ENCODE peak calls at places on chromosomes 1 and 21, in five cellular contexts. S, L, A, M and W are unnamed samples.

GRCh38 chr1:33093004-33093403 is 12.1 kb downstream of the AZIN2 start:
- DNase-seq in S (no peak), L (peak; percentile 42), A (no peak), M (no peak), W (no peak)

GRCh38 chr1:183550915-183551314 is 39.3 kb downstream of the NCF2 start:
- DNase-seq in S (no peak), L (no peak), A (no peak), M (no peak), W (no peak)

GRCh38 chr1:176567190-176567794 is 104.3 kb downstream of the PAPPA2 start:
- DNase-seq in S (no peak), L (no peak), A (no peak), M (no peak), W (no peak)

GRCh38 chr1:160428655-160429054 is 28.3 kb downstream of the VANGL2 start:
- DNase-seq in S (peak; percentile 51), L (peak; percentile 74), A (peak; percentile 81), M (no peak), W (peak; percentile 16)

GRCh38 chr1:57063427-57063826 is 97.6 kb upstream of the C8B start:
- DNase-seq in S (no peak), L (no peak), A (no peak), M (no peak), W (no peak)

GRCh38 chr21:32483293-32483595 is 70.7 kb downstream of the EVA1C start:
- DNase-seq in S (no peak), L (no peak), A (no peak), M (no peak), W (no peak)

GRCh38 chr1:156754219-156754618 is 2.7 kb upstream of the HDGF start:
- DNase-seq in S (no peak), L (no peak), A (no peak), M (no peak), W (no peak)

GRCh38 chr1:179021873-179022272 is 3.8 kb upstream of the FAM20B start:
- DNase-seq in S (peak; percentile 35), L (no peak), A (no peak), M (peak; percentile 18), W (no peak)

GRCh38 chr1:34129630-34130029 is 35.4 kb downstream of the CSMD2 start:
- DNase-seq in S (peak; percentile 32), L (no peak), A (no peak), M (no peak), W (no peak)

GRCh38 chr21:36613064-36613463 is 85.9 kb upstream of the SIM2 start:
- DNase-seq in S (no peak), L (no peak), A (no peak), M (peak; percentile 49), W (no peak)

GRCh38 chr1:53481456-53481855 is 22.3 kb downstream of the DMRTB1 start:
- DNase-seq in S (no peak), L (no peak), A (no peak), M (no peak), W (no peak)

GRCh38 chr1:200365897-200366426 is 43.9 kb downstream of the ZNF281 start:
- DNase-seq in S (no peak), L (no peak), A (no peak), M (no peak), W (no peak)

GRCh38 chr1:156258859-156259258 is 11.0 kb upstream of the PAQR6 start:
- DNase-seq in S (no peak), L (no peak), A (no peak), M (no peak), W (no peak)

GRCh38 chr1:1021010-1021845 is 1.3 kb downstream of the AGRN start:
- DNase-seq in S (peak; percentile 75), L (peak; percentile 89), A (no peak), M (no peak), W (no peak)

GRCh38 chr1:202247837-202248795 is 54.5 kb downstream of the LGR6 start:
- DNase-seq in S (no peak), L (no peak), A (no peak), M (no peak), W (no peak)

GRCh38 chr1:229342902-229343587 is at the start of gene CCSAP:
- DNase-seq in S (no peak), L (peak; percentile 78), A (no peak), M (peak; percentile 19), W (no peak)

GRCh38 chr1:37391181-37391949 is 83.0 kb upstream of the ZC3H12A start:
- DNase-seq in S (peak; percentile 57), L (peak; percentile 26), A (no peak), M (no peak), W (no peak)

GRCh38 chr1:226438007-226438406 is 30.1 kb upstream of the PARP1 start:
- DNase-seq in S (no peak), L (no peak), A (no peak), M (peak; percentile 10), W (peak; percentile 32)

GRCh38 chr1:214912127-214912526 is 170.4 kb upstream of the KCNK2 start:
- DNase-seq in S (no peak), L (no peak), A (no peak), M (no peak), W (no peak)

GRCh38 chr21:33650230-33650629 is 7.9 kb downstream of the ITSN1 start:
- DNase-seq in S (no peak), L (no peak), A (no peak), M (no peak), W (no peak)

GRCh38 chr1:56585985-56586384 is 6.6 kb upstream of the PLPP3 start:
- DNase-seq in S (no peak), L (no peak), A (no peak), M (no peak), W (no peak)

GRCh38 chr1:30452925-30453324 is 270.5 kb downstream of the MATN1 start:
- DNase-seq in S (no peak), L (no peak), A (no peak), M (no peak), W (no peak)

GRCh38 chr21:32414579-32415358 is 2.3 kb downstream of the EVA1C start:
- DNase-seq in S (peak; percentile 42), L (peak; percentile 22), A (no peak), M (no peak), W (no peak)

GRCh38 chr1:102105931-102106550 is 109.3 kb upstream of the OLFM3 start:
- DNase-seq in S (no peak), L (no peak), A (no peak), M (no peak), W (no peak)

GRCh38 chr21:46122758-46123683 is 25.1 kb downstream of the COL6A2 start:
- DNase-seq in S (peak; percentile 21), L (no peak), A (no peak), M (no peak), W (no peak)

GRCh38 chr1:39128959-39129358 is 75.5 kb upstream of the MACF1 start:
- DNase-seq in S (no peak), L (no peak), A (no peak), M (no peak), W (peak; percentile 61)

GRCh38 chr1:9658186-9658585 is 6.7 kb downstream of the PIK3CD start:
- DNase-seq in S (no peak), L (peak; percentile 32), A (no peak), M (no peak), W (no peak)

GRCh38 chr1:203089651-203090045 is 3.8 kb upstream of the MYOG start:
- DNase-seq in S (no peak), L (no peak), A (no peak), M (no peak), W (no peak)

GRCh38 chr21:18602711-18603110 is 199.1 kb upstream of the TMPRSS15 start:
- DNase-seq in S (no peak), L (no peak), A (no peak), M (no peak), W (no peak)

GRCh38 chr1:209674957-209675566 is at the start of gene G0S2:
- DNase-seq in S (peak; percentile 78), L (peak; percentile 64), A (no peak), M (no peak), W (no peak)

DNA sequence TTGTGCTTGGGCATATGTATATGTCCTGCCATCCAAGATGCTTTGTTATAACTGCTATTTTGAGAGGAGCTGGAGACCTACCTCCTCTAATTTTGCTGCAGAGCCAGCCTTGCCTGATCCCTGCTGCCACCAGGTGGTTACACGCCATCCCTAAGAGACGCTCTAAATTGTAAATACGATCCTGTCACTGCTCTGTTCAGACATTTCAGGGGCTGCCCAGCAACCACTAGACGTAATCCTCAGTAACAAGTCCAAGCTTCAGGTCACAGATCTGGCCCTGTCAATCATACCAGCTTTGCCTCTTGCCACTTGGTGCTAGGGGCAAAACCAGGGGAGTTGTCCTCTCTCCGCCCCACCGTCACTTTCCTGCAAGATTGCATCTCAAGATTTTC is 32.9 kb downstream of the GPA33 start:
- DNase-seq in S (peak; percentile 50), L (peak; percentile 65), A (no peak), M (peak; percentile 39), W (peak; percentile 56)
- TF ChIP-seq ZBTB33 in S (no peak), L (no peak), A (no peak), M (no peak), W (no peak)

GRCh38 chr1:67736750-67737149 is 51.7 kb downstream of the GADD45A start:
- DNase-seq in S (no peak), L (no peak), A (no peak), M (no peak), W (no peak)
- H3K4me3 ChIP-seq in S (no peak overlapping the region), L (no peak overlapping the region), A (peak overlapping the region; percentile 42), M (peak overlapping the region; percentile 57), W (no peak overlapping the region)

GRCh38 chr1:91567583-91567982 is 66.9 kb downstream of the CDC7 start:
- DNase-seq in S (no peak), L (no peak), A (no peak), M (no peak), W (no peak)

GRCh38 chr1:91569411-91570104 is 68.9 kb downstream of the CDC7 start:
- DNase-seq in S (no peak), L (peak; percentile 30), A (no peak), M (no peak), W (peak; percentile 24)

GRCh38 chr1:91570105-91570448 is 69.4 kb downstream of the CDC7 start:
- DNase-seq in S (no peak), L (no peak), A (no peak), M (no peak), W (no peak)

GRCh38 chr1:91568261-91568660 is 67.6 kb downstream of the CDC7 start:
- DNase-seq in S (no peak), L (no peak), A (no peak), M (no peak), W (no peak)

DNA sequence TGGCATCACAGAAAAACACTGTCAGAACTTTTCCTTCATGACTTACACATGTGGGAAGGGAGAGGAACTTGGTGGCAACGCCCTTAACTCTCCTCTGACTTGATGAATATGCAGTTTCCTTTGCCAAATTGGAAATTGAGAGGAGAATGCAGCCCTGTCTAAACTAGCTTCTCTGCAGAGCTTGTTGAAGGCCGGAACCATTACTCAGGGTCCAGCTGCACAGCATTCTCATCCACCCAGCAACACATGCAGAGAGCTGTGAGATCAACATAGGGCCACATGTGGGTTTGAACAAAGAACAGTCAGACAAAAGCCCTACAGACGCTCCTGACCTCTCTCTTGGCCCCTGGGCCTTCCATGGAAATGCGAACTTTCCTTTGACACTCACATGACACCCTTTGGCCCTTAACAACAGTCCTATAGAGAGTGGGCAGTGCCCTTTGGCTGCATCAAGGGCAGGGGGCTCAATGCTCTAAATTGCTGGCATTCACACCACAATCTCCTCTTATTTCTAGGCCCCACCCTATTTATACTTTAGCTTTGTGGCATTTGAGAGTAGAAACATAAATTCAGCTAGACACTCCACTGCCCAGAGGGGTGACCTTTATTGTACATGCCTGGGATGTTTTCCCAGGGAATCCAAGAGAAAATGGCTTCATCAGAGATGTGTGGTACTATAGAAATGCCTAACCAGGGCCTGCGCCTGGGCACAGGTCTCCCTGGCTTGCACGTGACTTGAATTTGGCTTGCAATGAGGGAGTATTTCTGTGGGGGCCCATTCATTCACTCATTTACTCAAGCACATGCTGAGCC is 64.4 kb downstream of the CDC7 start:
- DNase-seq in S (no peak), L (no peak), A (no peak), M (no peak), W (no peak)
- TF ChIP-seq ZBTB33 in S (no peak), L (no peak), A (no peak), M (no peak), W (no peak)

GRCh38 chr1:204362984-204363334 is 3.2 kb upstream of the PLEKHA6 start:
- DNase-seq in S (no peak), L (no peak), A (no peak), M (no peak), W (no peak)
- H3K4me3 ChIP-seq in S (peak overlapping the region; percentile 41), L (peak overlapping the region; percentile 30), A (no peak overlapping the region), M (no peak overlapping the region), W (no peak overlapping the region)